ENCODE peak calls at places on chromosome 14, in four cellular contexts. Z, C, B and V are unnamed samples.
A peak's percentile ranks its signal among the peaks of the same experiment; 100 is the strongest.

GRCh38 chr14:88301381-88301780 is 21.7 kb downstream of the KCNK10 start:
- DNase-seq in Z (no peak), C (no peak), B (no peak), V (no peak)

GRCh38 chr14:103207038-103207403 is 83.8 kb downstream of the TNFAIP2 start:
- DNase-seq in Z (no peak), C (peak; percentile 67), B (no peak), V (no peak)

GRCh38 chr14:100617715-100618693 is 30.8 kb upstream of the BEGAIN start:
- DNase-seq in Z (no peak), C (no peak), B (no peak), V (no peak)

GRCh38 chr14:78788467-78789360 is 618.5 kb downstream of the NRXN3 start:
- DNase-seq in Z (no peak), C (no peak), B (no peak), V (no peak)

GRCh38 chr14:28754209-28754985 is 12.2 kb upstream of the FOXG1 start:
- DNase-seq in Z (peak; percentile 77), C (peak; percentile 49), B (no peak), V (peak; percentile 12)

GRCh38 chr14:44392984-44393383 is 114.1 kb downstream of the FSCB start:
- DNase-seq in Z (no peak), C (no peak), B (no peak), V (no peak)

GRCh38 chr14:93395227-93395626 is 35.5 kb upstream of the UNC79 start:
- DNase-seq in Z (no peak), C (no peak), B (no peak), V (no peak)

GRCh38 chr14:32100175-32100574 is 23.1 kb downstream of the ARHGAP5 start:
- DNase-seq in Z (no peak), C (no peak), B (no peak), V (no peak)

GRCh38 chr14:89058707-89059106 is 234.3 kb downstream of the TTC8 start:
- DNase-seq in Z (no peak), C (no peak), B (no peak), V (no peak)

GRCh38 chr14:24066490-24067132 is 4.8 kb upstream of the CPNE6 start:
- DNase-seq in Z (no peak), C (no peak), B (no peak), V (no peak)

GRCh38 chr14:101442451-101442850 is 118.8 kb upstream of the DIO3 start:
- DNase-seq in Z (no peak), C (no peak), B (no peak), V (no peak)

GRCh38 chr14:52949711-52950409 is 990 bp downstream of the FERMT2 start:
- DNase-seq in Z (peak; percentile 44), C (no peak), B (no peak), V (no peak)

GRCh38 chr14:77181603-77182437 is at the start of gene TMEM63C:
- DNase-seq in Z (peak; percentile 29), C (peak; percentile 20), B (peak; percentile 93), V (no peak)

GRCh38 chr14:26598672-26599131 is 869 bp upstream of the NOVA1 start:
- DNase-seq in Z (no peak), C (no peak), B (no peak), V (no peak)

GRCh38 chr14:101501858-101502615 is 59.3 kb upstream of the DIO3 start:
- DNase-seq in Z (no peak), C (no peak), B (no peak), V (no peak)

GRCh38 chr14:103393687-103394626 is 8.7 kb downstream of the MARK3 start:
- DNase-seq in Z (no peak), C (peak; percentile 44), B (no peak), V (no peak)

GRCh38 chr14:55926007-55926406 is 192.2 kb upstream of the PELI2 start:
- DNase-seq in Z (peak; percentile 56), C (no peak), B (no peak), V (no peak)

DNA sequence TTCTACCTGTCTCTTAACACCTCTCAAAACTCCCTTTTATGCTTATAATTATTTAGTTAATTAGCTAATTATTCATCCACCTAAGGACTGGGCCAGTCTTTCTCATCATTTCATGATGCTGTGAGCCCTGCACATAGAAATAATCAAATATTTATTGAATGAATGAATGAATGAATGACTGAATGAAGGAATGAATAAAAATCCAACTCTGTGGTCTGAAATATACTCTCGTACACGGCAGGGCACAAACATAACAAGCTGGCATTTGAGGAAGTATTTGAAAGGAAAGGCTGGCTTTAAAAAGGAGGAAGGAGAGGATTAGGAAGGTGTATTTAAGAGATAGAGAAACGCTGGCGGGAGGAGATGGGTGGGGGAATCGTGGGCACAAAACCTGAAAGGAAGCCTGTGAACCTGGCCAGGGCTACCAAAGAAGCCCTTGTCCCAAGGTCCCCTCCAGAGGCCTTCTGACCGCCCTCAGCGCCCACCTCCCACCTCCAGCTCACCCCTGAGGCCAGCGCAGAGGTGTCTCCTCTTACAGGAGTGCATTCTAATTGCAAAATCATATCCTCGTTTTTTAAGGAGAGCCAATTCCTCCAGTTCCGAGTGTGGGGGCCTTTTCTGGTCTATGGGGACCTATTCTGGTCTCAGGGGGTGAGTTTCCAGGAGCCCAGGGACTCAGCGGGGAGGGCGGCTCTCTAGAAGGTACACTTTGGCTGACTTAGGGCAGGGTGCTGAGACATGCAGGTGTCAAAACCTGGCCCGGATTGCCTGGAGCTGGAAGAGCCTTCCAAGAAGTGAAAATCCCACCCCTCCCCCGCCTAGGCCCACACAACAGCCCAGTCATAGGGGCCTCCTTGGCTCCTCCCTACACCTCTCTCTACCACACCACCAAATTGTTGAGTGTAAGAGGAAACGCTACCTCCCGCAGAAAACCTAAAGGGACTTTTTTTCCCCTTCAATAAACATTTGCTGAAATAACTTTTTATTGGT is 8.7 kb upstream of the JDP2 start:
- DNase-seq in Z (no peak), C (peak; percentile 63), B (peak; percentile 58), V (no peak)
- TF ChIP-seq TCF7L2 in Z (no peak), C (no peak), B (peak; percentile 18), V (no peak)

GRCh38 chr14:105388976-105389375 is 9.4 kb upstream of the TEX22 start:
- DNase-seq in Z (no peak), C (no peak), B (no peak), V (no peak)
- H3K27ac ChIP-seq in Z (no peak overlapping the region), C (no peak overlapping the region), B (no peak overlapping the region), V (no peak overlapping the region)

GRCh38 chr14:74538411-74539391 is 45.1 kb downstream of the ISCA2 start:
- DNase-seq in Z (no peak), C (no peak), B (no peak), V (no peak)

GRCh38 chr14:74531467-74531866 is 37.9 kb downstream of the ISCA2 start:
- DNase-seq in Z (peak; percentile 16), C (peak; percentile 39), B (peak; percentile 63), V (no peak)

GRCh38 chr14:74532246-74532645 is 38.7 kb downstream of the ISCA2 start:
- DNase-seq in Z (no peak), C (no peak), B (no peak), V (no peak)

GRCh38 chr14:74539503-74539902 is 45.9 kb downstream of the ISCA2 start:
- DNase-seq in Z (no peak), C (no peak), B (no peak), V (no peak)

GRCh38 chr14:74535756-74536325 is 42.3 kb downstream of the ISCA2 start:
- DNase-seq in Z (no peak), C (no peak), B (no peak), V (no peak)
- H3K36me3 ChIP-seq in Z (no peaks in the 10 kb centered on the region), C (no peaks in the 10 kb centered on the region), B (no peaks in the 10 kb centered on the region), V (no peaks in the 10 kb centered on the region)

GRCh38 chr14:72559227-72559626 is 334.7 kb downstream of the DPF3 start:
- DNase-seq in Z (no peak), C (no peak), B (no peak), V (no peak)
- TF ChIP-seq TCF7L2 in Z (no peak), C (no peak), B (no peak), V (no peak)

DNA sequence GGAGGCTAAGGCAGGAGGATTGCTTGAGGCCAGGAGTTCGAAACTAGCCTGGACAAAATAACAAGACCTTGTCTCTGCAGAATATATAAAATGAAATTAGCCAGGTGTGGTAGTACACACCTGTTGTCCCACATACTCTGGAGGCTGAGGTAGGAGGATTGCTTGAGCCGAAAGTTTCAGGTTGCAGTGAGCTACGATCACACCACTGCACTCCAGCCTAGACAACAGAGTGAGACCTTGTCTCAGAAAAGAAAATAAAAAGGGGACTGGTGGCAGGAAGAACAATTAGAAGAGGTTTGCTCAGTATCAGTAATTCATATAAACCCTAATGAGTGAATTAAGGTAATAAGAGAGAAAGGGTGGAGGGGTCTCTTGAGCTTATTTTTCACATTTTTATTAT is 8.0 kb downstream of the PSMA6 start:
- DNase-seq in Z (no peak), C (no peak), B (no peak), V (no peak)
- H3K27ac ChIP-seq in Z (no peak overlapping the region), C (no peak overlapping the region), B (no peak overlapping the region), V (no peak overlapping the region)